ENCODE peak calls at places on chromosome 18, in eight cellular contexts. J, A, D, S, P, L, G and O are unnamed samples.

GRCh38 chr18:74453642-74454198 is 3.4 kb downstream of the DIPK1C start:
- DNase-seq in P (no peak), A (no peak), G (no peak), D (no peak), S (no peak), J (no peak), L (no peak), O (no peak)

GRCh38 chr18:80148316-80149199 is 39.5 kb downstream of the ADNP2 start:
- DNase-seq in A (peak), L (no peak), G (no peak), D (no peak), J (peak), S (no peak), P (no peak), O (no peak)

GRCh38 chr18:30687501-30687900 is 355.0 kb downstream of the DSC3 start:
- DNase-seq in J (no peak), D (no peak), A (no peak), S (no peak), G (no peak), P (no peak), L (no peak), O (no peak)

GRCh38 chr18:12452801-12453200 is 45.1 kb downstream of the PRELID3A start:
- DNase-seq in D (no peak), A (no peak), P (no peak), L (no peak), G (no peak), J (no peak), S (no peak), O (no peak)

GRCh38 chr18:11392292-11392691 is 217.1 kb upstream of the SLC35G4 start:
- DNase-seq in A (no peak), J (no peak), S (no peak), L (no peak), G (peak), P (no peak), D (no peak), O (no peak)

GRCh38 chr18:63974991-63975390 is 5.1 kb downstream of the SERPINB8 start:
- DNase-seq in D (no peak), A (peak), J (peak), L (no peak), S (no peak), G (peak), P (no peak), O (no peak)

GRCh38 chr18:3183103-3183717 is 36.6 kb downstream of the MYOM1 start:
- DNase-seq in J (no peak), A (no peak), P (no peak), G (no peak), D (no peak), S (no peak), L (no peak), O (no peak)

GRCh38 chr18:79588636-79589481 is 90.7 kb upstream of the CTDP1 start:
- DNase-seq in J (no peak), A (peak), L (peak), G (no peak), P (peak), S (no peak), D (no peak), O (no peak)

GRCh38 chr18:21853020-21853419 is 112.4 kb downstream of the MIB1 start:
- DNase-seq in S (no peak), J (no peak), P (no peak), L (no peak), A (peak), G (peak), D (no peak), O (no peak)

GRCh38 chr18:31101148-31102019 is 837 bp downstream of the DSC2 start:
- DNase-seq in D (no peak), A (no peak), J (no peak), P (peak), S (no peak), L (peak), G (no peak), O (no peak)